ENCODE peak calls at places on chromosomes 12 and 14, in six cellular contexts. J, D, M, K, W and E are unnamed samples.

GRCh38 chr12:32332446-32332845 is 66.9 kb upstream of the FGD4 start:
- DNase-seq in J (no peak), D (no peak), M (no peak), K (no peak), W (no peak), E (peak)

GRCh38 chr14:58282925-58283593 is 15.3 kb upstream of the ARID4A start:
- DNase-seq in J (no peak), D (no peak), M (no peak), K (no peak), W (no peak), E (no peak)

GRCh38 chr14:60565211-60565610 is 56.3 kb downstream of the SIX6 start:
- DNase-seq in J (peak), D (no peak), M (no peak), K (no peak), W (no peak), E (no peak)

GRCh38 chr12:125193798-125194562 is 128.7 kb downstream of the AACS start:
- DNase-seq in J (peak), D (peak), M (no peak), K (no peak), W (peak), E (no peak)

GRCh38 chr12:104060791-104061190 is 3.5 kb upstream of the HCFC2 start:
- DNase-seq in J (no peak), D (no peak), M (no peak), K (peak), W (no peak), E (no peak)

GRCh38 chr12:124744659-124745467 is 118.8 kb downstream of the SCARB1 start:
- DNase-seq in J (no peak), D (peak), M (no peak), K (no peak), W (peak), E (no peak)

GRCh38 chr14:55938249-55938791 is 179.9 kb upstream of the PELI2 start:
- DNase-seq in J (peak), D (no peak), M (no peak), K (no peak), W (no peak), E (no peak)

GRCh38 chr14:69694730-69695663 is 71.9 kb upstream of the SRSF5 start:
- DNase-seq in J (peak), D (no peak), M (no peak), K (no peak), W (no peak), E (no peak)

GRCh38 chr14:99684356-99684952 is 356 bp downstream of the CYP46A1 start:
- DNase-seq in J (peak), D (no peak), M (no peak), K (no peak), W (no peak), E (peak)

GRCh38 chr12:88993655-88994054 is 358.6 kb downstream of the DUSP6 start:
- DNase-seq in J (peak), D (no peak), M (peak), K (peak), W (no peak), E (peak)

GRCh38 chr12:37543966-37544668 is 772.5 kb upstream of the ALG10B start:
- DNase-seq in J (no peak), D (no peak), M (no peak), K (no peak), W (no peak), E (no peak)

GRCh38 chr12:100799770-100800169 is 5.2 kb downstream of the ANO4 start:
- DNase-seq in J (peak), D (no peak), M (no peak), K (peak), W (no peak), E (peak)

GRCh38 chr12:87467893-87468292 is 561.3 kb downstream of the C12orf50 start:
- DNase-seq in J (no peak), D (no peak), M (no peak), K (no peak), W (peak), E (no peak)

GRCh38 chr12:131831021-131831571 is 2.9 kb downstream of the MMP17 start:
- DNase-seq in J (no peak), D (no peak), M (no peak), K (no peak), W (no peak), E (peak)

GRCh38 chr12:50569876-50570275 is 65.1 kb downstream of the DIP2B start:
- DNase-seq in J (peak), D (no peak), M (no peak), K (peak), W (no peak), E (peak)

GRCh38 chr12:57215668-57216013 is 953 bp upstream of the NXPH4 start:
- DNase-seq in J (peak), D (peak), M (no peak), K (peak), W (no peak), E (peak)

GRCh38 chr14:77582511-77582910 is 33.9 kb downstream of the SPTLC2 start:
- DNase-seq in J (peak), D (no peak), M (peak), K (no peak), W (no peak), E (peak)

GRCh38 chr12:57500213-57500612 is 12.3 kb downstream of the MARS1 start:
- DNase-seq in J (no peak), D (no peak), M (no peak), K (no peak), W (no peak), E (no peak)

GRCh38 chr14:91388551-91388975 is 29.1 kb downstream of the CCDC88C start:
- DNase-seq in J (peak), D (no peak), M (no peak), K (peak), W (no peak), E (peak)

GRCh38 chr14:91114079-91115065 is 499 bp downstream of the DGLUCY start:
- DNase-seq in J (peak), D (peak), M (peak), K (peak), W (peak), E (peak)

GRCh38 chr14:41925409-41925808 is 318.7 kb downstream of the LRFN5 start:
- DNase-seq in J (peak), D (no peak), M (peak), K (no peak), W (no peak), E (peak)

GRCh38 chr12:65960820-65961691 is 136.8 kb downstream of the HMGA2 start:
- DNase-seq in J (peak), D (no peak), M (no peak), K (no peak), W (no peak), E (peak)

GRCh38 chr14:81728447-81728846 is 194.8 kb upstream of the SEL1L start:
- DNase-seq in J (no peak), D (no peak), M (no peak), K (no peak), W (no peak), E (no peak)

GRCh38 chr14:22856428-22856827 is 15.1 kb upstream of the LRP10 start:
- DNase-seq in J (no peak), D (no peak), M (no peak), K (no peak), W (no peak), E (no peak)

GRCh38 chr14:59986556-59987059 is 66.7 kb downstream of the LRRC9 start:
- DNase-seq in J (no peak), D (no peak), M (no peak), K (no peak), W (no peak), E (no peak)

GRCh38 chr14:21300892-21301291 is 21.0 kb downstream of the RPGRIP1 start:
- DNase-seq in J (no peak), D (peak), M (peak), K (no peak), W (peak), E (no peak)

GRCh38 chr14:77599894-77600293 is 16.5 kb downstream of the SPTLC2 start:
- DNase-seq in J (no peak), D (no peak), M (no peak), K (no peak), W (no peak), E (no peak)

GRCh38 chr12:67394600-67394999 is 125.4 kb downstream of the CAND1 start:
- DNase-seq in J (peak), D (no peak), M (no peak), K (peak), W (peak), E (no peak)

GRCh38 chr12:57111046-57111698 is at the start of gene STAT6:
- DNase-seq in J (peak), D (no peak), M (no peak), K (peak), W (peak), E (peak)

GRCh38 chr12:100963381-100963780 is 168.8 kb downstream of the ANO4 start:
- DNase-seq in J (no peak), D (no peak), M (no peak), K (no peak), W (no peak), E (peak)

GRCh38 chr12:99427104-99427503 is 220.4 kb upstream of the GARIN6 start:
- DNase-seq in J (no peak), D (no peak), M (no peak), K (no peak), W (no peak), E (no peak)

GRCh38 chr14:52692248-52692962 is 3.0 kb downstream of the ERO1A start:
- DNase-seq in J (peak), D (no peak), M (no peak), K (no peak), W (no peak), E (peak)

GRCh38 chr14:52693532-52693931 is 1.8 kb downstream of the ERO1A start:
- DNase-seq in J (no peak), D (no peak), M (no peak), K (no peak), W (no peak), E (no peak)

GRCh38 chr14:52693004-52693403 is 2.4 kb downstream of the ERO1A start:
- DNase-seq in J (no peak), D (no peak), M (no peak), K (no peak), W (no peak), E (no peak)

GRCh38 chr14:52694761-52695480 is 437 bp downstream of the ERO1A start:
- DNase-seq in J (peak), D (no peak), M (peak), K (peak), W (no peak), E (peak)

DNA sequence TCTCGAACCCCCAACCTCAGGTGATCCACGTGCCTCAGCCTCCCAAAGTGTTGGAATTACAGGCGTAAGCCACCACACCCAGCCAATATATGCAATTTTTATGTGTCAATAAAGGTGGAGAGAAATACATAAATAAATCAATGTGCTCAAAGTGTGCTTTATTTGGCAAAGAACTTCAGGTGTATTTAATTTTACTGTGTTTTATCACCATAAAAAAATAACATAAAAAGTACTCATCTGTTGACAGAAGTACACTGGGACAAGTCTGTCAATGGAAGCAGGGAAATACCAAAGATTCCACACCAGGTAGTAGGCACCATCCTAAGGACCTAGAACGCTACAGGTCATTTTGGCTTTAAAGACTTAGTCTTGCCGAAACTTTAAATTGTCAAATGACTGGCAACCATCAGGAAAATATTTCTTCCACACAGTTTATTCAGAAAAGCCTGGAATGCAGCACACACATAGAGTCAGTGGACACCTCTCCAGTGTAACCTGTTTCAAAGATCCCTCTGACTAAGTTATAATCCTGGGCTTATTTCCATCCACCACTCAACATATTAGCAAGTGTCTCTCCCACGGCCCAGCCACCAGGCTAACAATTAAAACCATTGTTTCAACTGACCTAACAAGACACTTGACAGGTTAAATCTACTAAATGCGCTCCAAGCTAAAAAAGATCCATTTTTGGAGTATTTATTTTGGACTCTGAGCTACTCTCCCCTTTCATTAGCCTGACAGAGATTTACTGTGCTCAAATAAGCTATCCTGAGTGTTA is 4.2 kb downstream of the ERO1A start:
- DNase-seq in J (no peak), D (no peak), M (no peak), K (no peak), W (no peak), E (no peak)
- H3K27ac ChIP-seq in J (no peak), D (no peak), M (no peak), K (no peak), W (no peak), E (no peak)

GRCh38 chr12:102444707-102445106 is 35.7 kb downstream of the IGF1 start:
- DNase-seq in J (no peak), D (no peak), M (no peak), K (no peak), W (no peak), E (no peak)
- H4K91ac ChIP-seq in J (no peak), D (no peak), M (no peak), K (no peak), W (no peak), E (no peak)

GRCh38 chr14:93013368-93013719 is 90.4 kb downstream of the CHGA start:
- DNase-seq in J (peak), D (no peak), M (no peak), K (no peak), W (no peak), E (no peak)
- H3K27ac ChIP-seq in J (no peak), D (no peak), M (no peak), K (peak), W (no peak), E (no peak)

GRCh38 chr12:120488057-120488660 is 7.8 kb upstream of the DYNLL1 start:
- DNase-seq in J (no peak), D (no peak), M (no peak), K (no peak), W (no peak), E (no peak)

GRCh38 chr12:120490833-120491512 is 4.9 kb upstream of the DYNLL1 start:
- DNase-seq in J (no peak), D (no peak), M (no peak), K (no peak), W (no peak), E (no peak)

GRCh38 chr12:120485914-120486881 is 9.7 kb upstream of the DYNLL1 start:
- DNase-seq in J (no peak), D (no peak), M (no peak), K (no peak), W (no peak), E (no peak)

GRCh38 chr12:120490284-120490683 is 5.6 kb upstream of the DYNLL1 start:
- DNase-seq in J (no peak), D (no peak), M (no peak), K (no peak), W (no peak), E (no peak)

GRCh38 chr12:120489018-120489417 is 6.9 kb upstream of the DYNLL1 start:
- DNase-seq in J (peak), D (no peak), M (no peak), K (no peak), W (no peak), E (no peak)
- H4K91ac ChIP-seq in J (no peak), D (no peak), M (no peak), K (no peak), W (no peak), E (no peak)

GRCh38 chr12:79567164-79567563 is 123.6 kb downstream of the PAWR start:
- DNase-seq in J (no peak), D (no peak), M (no peak), K (no peak), W (no peak), E (no peak)
- H3K27ac ChIP-seq in J (no peak), D (no peak), M (no peak), K (no peak), W (no peak), E (no peak)

GRCh38 chr14:34044373-34044637 is 93.4 kb upstream of the EGLN3 start:
- DNase-seq in J (no peak), D (no peak), M (no peak), K (no peak), W (no peak), E (no peak)
- H4K91ac ChIP-seq in J (no peak), D (no peak), M (no peak), K (peak), W (no peak), E (no peak)

GRCh38 chr12:92547906-92548305 is 154.9 kb upstream of the PLEKHG7 start:
- DNase-seq in J (no peak), D (no peak), M (no peak), K (no peak), W (no peak), E (peak)
- H3K27ac ChIP-seq in J (no peak), D (no peak), M (no peak), K (no peak), W (no peak), E (no peak)

DNA sequence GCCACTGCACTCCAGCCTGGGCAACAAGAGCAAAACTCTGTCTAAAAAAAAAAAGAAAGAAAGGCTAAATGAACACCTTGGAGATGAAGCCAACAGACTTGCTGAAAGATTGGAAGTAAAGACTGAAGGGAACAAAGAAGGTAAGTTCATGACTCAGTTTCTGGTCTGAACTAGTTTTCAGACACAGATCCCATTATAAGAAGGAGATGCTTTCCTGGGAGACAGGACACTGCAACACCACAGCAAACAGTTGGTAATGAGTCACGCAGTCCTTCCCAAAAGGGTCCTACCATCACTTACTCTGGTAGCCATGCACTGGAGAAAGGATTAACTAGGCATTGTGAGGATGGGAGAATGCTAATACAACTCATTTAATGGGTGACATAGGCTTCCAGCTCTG is 97.2 kb downstream of the SSPN start:
- DNase-seq in J (no peak), D (no peak), M (no peak), K (no peak), W (no peak), E (no peak)
- H4K91ac ChIP-seq in J (no peak), D (no peak), M (no peak), K (no peak), W (no peak), E (no peak)